ENCODE peak calls at places on chromosomes 1 and 21, in five cellular contexts. One of them, this sample, is unnamed.

GRCh38 chr1:43653339-43653738 is 3.4 kb downstream of the KDM4A start:
- DNase-seq in endothelial cell: no peak
- DNase-seq in K562: no peak
- DNase-seq in cardiac fibroblast: peak
- DNase-seq in Calu3: peak
- DNase-seq in this sample: no peak

GRCh38 chr1:192983349-192983980 is 75.7 kb downstream of the UCHL5 start:
- DNase-seq in endothelial cell: no peak
- DNase-seq in K562: no peak
- DNase-seq in cardiac fibroblast: no peak
- DNase-seq in Calu3: no peak
- DNase-seq in this sample: no peak

GRCh38 chr1:217089239-217090014 is 366.2 kb upstream of the ESRRG start:
- DNase-seq in endothelial cell: peak
- DNase-seq in K562: no peak
- DNase-seq in cardiac fibroblast: peak
- DNase-seq in Calu3: peak
- DNase-seq in this sample: no peak

GRCh38 chr1:247357781-247358211 is 26.1 kb upstream of the ZNF496 start:
- DNase-seq in endothelial cell: no peak
- DNase-seq in K562: no peak
- DNase-seq in cardiac fibroblast: peak
- DNase-seq in Calu3: no peak
- DNase-seq in this sample: no peak

GRCh38 chr1:212976586-212976985 is 26.2 kb downstream of the VASH2 start:
- DNase-seq in endothelial cell: no peak
- DNase-seq in K562: no peak
- DNase-seq in cardiac fibroblast: no peak
- DNase-seq in Calu3: no peak
- DNase-seq in this sample: no peak

GRCh38 chr1:202036595-202037387 is 26.4 kb downstream of the ELF3 start:
- DNase-seq in endothelial cell: no peak
- DNase-seq in K562: no peak
- DNase-seq in cardiac fibroblast: no peak
- DNase-seq in Calu3: no peak
- DNase-seq in this sample: no peak

GRCh38 chr1:15835205-15835740 is 12.2 kb upstream of the SPEN start:
- DNase-seq in endothelial cell: no peak
- DNase-seq in K562: no peak
- DNase-seq in cardiac fibroblast: no peak
- DNase-seq in Calu3: no peak
- DNase-seq in this sample: no peak

GRCh38 chr1:982765-983436 is 1.0 kb upstream of the PERM1 start:
- DNase-seq in endothelial cell: no peak
- DNase-seq in K562: no peak
- DNase-seq in cardiac fibroblast: no peak
- DNase-seq in Calu3: no peak
- DNase-seq in this sample: no peak

GRCh38 chr1:4937876-4938534 is 283.6 kb downstream of the AJAP1 start:
- DNase-seq in endothelial cell: no peak
- DNase-seq in K562: no peak
- DNase-seq in cardiac fibroblast: no peak
- DNase-seq in Calu3: no peak
- DNase-seq in this sample: no peak

GRCh38 chr1:77281491-77282186 is at the start of gene AK5:
- DNase-seq in endothelial cell: peak
- DNase-seq in K562: no peak
- DNase-seq in cardiac fibroblast: peak
- DNase-seq in Calu3: peak
- DNase-seq in this sample: no peak

GRCh38 chr1:31479801-31480200 is 66.8 kb downstream of the SERINC2 start:
- DNase-seq in endothelial cell: no peak
- DNase-seq in K562: no peak
- DNase-seq in cardiac fibroblast: peak
- DNase-seq in Calu3: no peak
- DNase-seq in this sample: no peak

GRCh38 chr1:25712299-25712970 is 87.6 kb upstream of the SELENON start:
- DNase-seq in endothelial cell: no peak
- DNase-seq in K562: no peak
- DNase-seq in cardiac fibroblast: no peak
- DNase-seq in Calu3: no peak
- DNase-seq in this sample: no peak

GRCh38 chr1:215004121-215004837 is 78.3 kb upstream of the KCNK2 start:
- DNase-seq in endothelial cell: no peak
- DNase-seq in K562: no peak
- DNase-seq in cardiac fibroblast: no peak
- DNase-seq in Calu3: no peak
- DNase-seq in this sample: no peak

GRCh38 chr1:21072721-21073120 is 104.0 kb downstream of the EIF4G3 start:
- DNase-seq in endothelial cell: no peak
- DNase-seq in K562: no peak
- DNase-seq in cardiac fibroblast: peak
- DNase-seq in Calu3: no peak
- DNase-seq in this sample: no peak

GRCh38 chr1:3668148-3668547 is 15.8 kb downstream of the TP73 start:
- DNase-seq in endothelial cell: no peak
- DNase-seq in K562: no peak
- DNase-seq in cardiac fibroblast: no peak
- DNase-seq in Calu3: no peak
- DNase-seq in this sample: no peak

GRCh38 chr1:25991937-25992688 is 5.8 kb downstream of the PAFAH2 start:
- DNase-seq in endothelial cell: no peak
- DNase-seq in K562: no peak
- DNase-seq in cardiac fibroblast: peak
- DNase-seq in Calu3: no peak
- DNase-seq in this sample: no peak

GRCh38 chr1:118143828-118144227 is 41.2 kb downstream of the SPAG17 start:
- DNase-seq in endothelial cell: no peak
- DNase-seq in K562: no peak
- DNase-seq in cardiac fibroblast: no peak
- DNase-seq in Calu3: no peak
- DNase-seq in this sample: no peak

GRCh38 chr21:23111070-23111605 is 2112.9 kb downstream of the NCAM2 start:
- DNase-seq in endothelial cell: no peak
- DNase-seq in K562: no peak
- DNase-seq in cardiac fibroblast: no peak
- DNase-seq in Calu3: no peak
- DNase-seq in this sample: no peak

GRCh38 chr1:54246097-54246721 is 46.2 kb downstream of the MRPL37 start:
- DNase-seq in endothelial cell: no peak
- DNase-seq in K562: no peak
- DNase-seq in cardiac fibroblast: no peak
- DNase-seq in Calu3: no peak
- DNase-seq in this sample: no peak

GRCh38 chr1:21703318-21703963 is 34.3 kb upstream of the RAP1GAP start:
- DNase-seq in endothelial cell: peak
- DNase-seq in K562: peak
- DNase-seq in cardiac fibroblast: peak
- DNase-seq in Calu3: no peak
- DNase-seq in this sample: no peak

GRCh38 chr1:17053071-17053684 is 654 bp downstream of the SDHB start:
- DNase-seq in endothelial cell: no peak
- DNase-seq in K562: peak
- DNase-seq in cardiac fibroblast: no peak
- DNase-seq in Calu3: no peak
- DNase-seq in this sample: no peak

GRCh38 chr1:6601865-6602668 is 602 bp downstream of the KLHL21 start:
- DNase-seq in endothelial cell: no peak
- DNase-seq in K562: peak
- DNase-seq in cardiac fibroblast: no peak
- DNase-seq in Calu3: peak
- DNase-seq in this sample: no peak

GRCh38 chr1:41622402-41622801 is 137.9 kb upstream of the EDN2 start:
- DNase-seq in endothelial cell: no peak
- DNase-seq in K562: no peak
- DNase-seq in cardiac fibroblast: peak
- DNase-seq in Calu3: no peak
- DNase-seq in this sample: no peak

GRCh38 chr21:32306021-32306780 is 7.5 kb downstream of the MRAP start:
- DNase-seq in endothelial cell: peak
- DNase-seq in K562: peak
- DNase-seq in cardiac fibroblast: no peak
- DNase-seq in Calu3: no peak
- DNase-seq in this sample: no peak
- TF ChIP-seq CTCF in endothelial cell: peak
- TF ChIP-seq CTCF in K562: peak
- TF ChIP-seq CTCF in cardiac fibroblast: peak
- TF ChIP-seq CTCF in Calu3: no peak
- TF ChIP-seq CTCF in this sample: no peak

DNA sequence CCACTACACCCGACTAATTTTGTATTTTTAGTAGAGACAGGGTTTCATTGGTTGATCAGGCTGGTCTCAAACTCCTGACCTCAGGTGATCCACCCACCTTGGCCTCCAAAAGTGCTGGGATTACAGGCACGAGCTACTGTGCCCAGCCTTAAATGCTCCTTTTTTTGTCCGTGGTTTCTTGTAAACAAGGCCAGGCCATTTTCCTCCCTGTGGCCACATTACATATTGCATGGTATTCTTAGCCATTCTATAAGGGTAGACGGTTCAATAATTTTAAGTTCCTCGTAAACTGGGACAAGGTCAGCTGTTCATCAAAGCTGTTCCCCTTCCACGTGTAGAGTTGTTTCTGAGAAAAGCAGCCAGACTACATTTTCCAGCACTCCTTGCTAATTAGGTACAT is 10.3 kb upstream of the LUZP1 start:
- DNase-seq in endothelial cell: peak
- DNase-seq in K562: peak
- DNase-seq in cardiac fibroblast: peak
- DNase-seq in Calu3: no peak
- DNase-seq in this sample: no peak
- TF ChIP-seq CTCF in endothelial cell: peak
- TF ChIP-seq CTCF in K562: peak
- TF ChIP-seq CTCF in cardiac fibroblast: peak
- TF ChIP-seq CTCF in Calu3: no peak
- TF ChIP-seq CTCF in this sample: peak

GRCh38 chr1:180632326-180633088 is 685 bp downstream of the XPR1 start:
- DNase-seq in endothelial cell: peak
- DNase-seq in K562: peak
- DNase-seq in cardiac fibroblast: peak
- DNase-seq in Calu3: peak
- DNase-seq in this sample: no peak

GRCh38 chr1:180631766-180632325 is at the start of gene XPR1:
- DNase-seq in endothelial cell: peak
- DNase-seq in K562: peak
- DNase-seq in cardiac fibroblast: peak
- DNase-seq in Calu3: peak
- DNase-seq in this sample: peak

GRCh38 chr1:180633092-180634045 is 1.5 kb downstream of the XPR1 start:
- DNase-seq in endothelial cell: no peak
- DNase-seq in K562: no peak
- DNase-seq in cardiac fibroblast: peak
- DNase-seq in Calu3: no peak
- DNase-seq in this sample: peak

GRCh38 chr1:180639871-180640270 is 8.0 kb downstream of the XPR1 start:
- DNase-seq in endothelial cell: no peak
- DNase-seq in K562: no peak
- DNase-seq in cardiac fibroblast: no peak
- DNase-seq in Calu3: no peak
- DNase-seq in this sample: no peak

DNA sequence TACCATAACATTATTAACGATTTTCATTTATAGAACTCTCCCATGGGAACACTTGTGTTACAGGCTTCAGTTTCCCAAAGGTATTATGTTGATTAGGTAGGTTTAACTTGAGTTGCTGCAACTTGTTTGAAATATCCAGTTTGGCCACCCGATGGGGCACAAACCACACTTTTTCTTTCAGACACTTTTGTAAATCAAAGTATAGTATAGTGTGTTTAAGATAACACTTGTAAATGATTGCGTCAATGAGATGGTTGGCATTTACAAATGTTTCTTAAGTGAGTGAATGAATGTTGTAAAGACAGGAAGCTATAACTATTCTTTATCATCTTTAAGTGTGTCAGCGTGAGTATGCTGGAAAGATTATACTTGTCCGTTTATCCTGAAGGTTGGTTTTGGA is 4.3 kb downstream of the XPR1 start:
- DNase-seq in endothelial cell: no peak
- DNase-seq in K562: no peak
- DNase-seq in cardiac fibroblast: peak
- DNase-seq in Calu3: peak
- DNase-seq in this sample: no peak
- TF ChIP-seq CTCF in endothelial cell: no peak
- TF ChIP-seq CTCF in K562: no peak
- TF ChIP-seq CTCF in cardiac fibroblast: peak
- TF ChIP-seq CTCF in Calu3: no peak
- TF ChIP-seq CTCF in this sample: no peak

GRCh38 chr1:220872296-220872695 is 6.9 kb upstream of the HLX start:
- DNase-seq in endothelial cell: no peak
- DNase-seq in K562: no peak
- DNase-seq in cardiac fibroblast: no peak
- DNase-seq in Calu3: no peak
- DNase-seq in this sample: no peak

GRCh38 chr1:220875233-220875632 is 4.0 kb upstream of the HLX start:
- DNase-seq in endothelial cell: no peak
- DNase-seq in K562: no peak
- DNase-seq in cardiac fibroblast: no peak
- DNase-seq in Calu3: no peak
- DNase-seq in this sample: no peak

GRCh38 chr1:220873087-220873486 is 6.2 kb upstream of the HLX start:
- DNase-seq in endothelial cell: no peak
- DNase-seq in K562: no peak
- DNase-seq in cardiac fibroblast: no peak
- DNase-seq in Calu3: no peak
- DNase-seq in this sample: no peak

GRCh38 chr1:220876511-220877347 is 2.5 kb upstream of the HLX start:
- DNase-seq in endothelial cell: peak
- DNase-seq in K562: no peak
- DNase-seq in cardiac fibroblast: peak
- DNase-seq in Calu3: no peak
- DNase-seq in this sample: no peak

DNA sequence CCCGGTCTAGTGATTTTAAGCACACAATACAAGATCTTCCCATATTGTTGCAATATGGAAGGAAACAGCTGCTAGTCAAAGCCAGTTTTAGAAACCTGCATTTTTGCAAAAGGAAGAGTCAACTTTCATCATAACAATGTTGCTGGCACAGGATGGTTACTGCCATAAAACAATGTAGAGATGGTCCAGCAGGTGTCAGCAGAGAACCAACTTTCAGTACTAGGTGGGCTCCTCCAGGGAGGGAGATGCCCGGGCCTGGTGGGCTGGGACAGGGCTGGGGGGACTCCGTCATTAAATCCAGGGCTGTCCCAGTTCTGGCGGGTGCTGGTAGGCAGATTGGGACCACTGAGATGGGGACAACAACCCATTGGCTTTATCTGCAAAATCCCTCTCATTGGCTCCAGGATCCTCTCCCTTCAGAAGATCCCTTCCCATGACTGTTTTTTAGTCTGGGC is 5.0 kb upstream of the HLX start:
- DNase-seq in endothelial cell: peak
- DNase-seq in K562: peak
- DNase-seq in cardiac fibroblast: peak
- DNase-seq in Calu3: peak
- DNase-seq in this sample: no peak
- TF ChIP-seq CTCF in endothelial cell: peak
- TF ChIP-seq CTCF in K562: peak
- TF ChIP-seq CTCF in cardiac fibroblast: peak
- TF ChIP-seq CTCF in Calu3: peak
- TF ChIP-seq CTCF in this sample: peak

GRCh38 chr1:237901284-237901870 is 10.7 kb upstream of the ZP4 start:
- DNase-seq in endothelial cell: peak
- DNase-seq in K562: peak
- DNase-seq in cardiac fibroblast: peak
- DNase-seq in Calu3: peak
- DNase-seq in this sample: no peak
- TF ChIP-seq CTCF in endothelial cell: peak
- TF ChIP-seq CTCF in K562: no peak
- TF ChIP-seq CTCF in cardiac fibroblast: peak
- TF ChIP-seq CTCF in Calu3: peak
- TF ChIP-seq CTCF in this sample: peak